ENCODE peak calls at places on chromosome 2, in four cellular contexts. T is sciatic nerve, J is SK-N-SH, I is RCC 7860. R is an unnamed sample.

GRCh38 chr2:129802290-129802689 is 177.2 kb upstream of the RAB6C start:
- DNase-seq in I (no peak), J (no peak), T (no peak), R (no peak)

GRCh38 chr2:102979429-102979828 is 217.6 kb downstream of the TMEM182 start:
- DNase-seq in J (no peak), T (no peak), I (no peak), R (no peak)

GRCh38 chr2:224210495-224211472 is 171.7 kb upstream of the SERPINE2 start:
- DNase-seq in J (peak; percentile 16), T (no peak), I (no peak), R (no peak)

GRCh38 chr2:150296795-150297546 is 190.5 kb downstream of the RND3 start:
- DNase-seq in J (no peak), I (no peak), T (no peak), R (no peak)

GRCh38 chr2:110690345-110690965 is 12.6 kb upstream of the BUB1 start:
- DNase-seq in I (no peak), T (no peak), J (no peak), R (no peak)

GRCh38 chr2:143807192-143807591 is 678.0 kb downstream of the ARHGAP15 start:
- DNase-seq in J (no peak), I (no peak), T (no peak), R (no peak)

GRCh38 chr2:170818294-170819104 is 1.8 kb downstream of the GAD1 start:
- DNase-seq in T (no peak), I (no peak), J (no peak), R (no peak)

GRCh38 chr2:209523778-209524362 is 100.0 kb downstream of the MAP2 start:
- DNase-seq in J (no peak), I (peak; percentile 36), T (no peak), R (peak; percentile 12)

GRCh38 chr2:36192978-36193377 is 162.6 kb upstream of the CRIM1 start:
- DNase-seq in T (no peak), J (no peak), I (no peak), R (no peak)

GRCh38 chr2:129606496-129607270 is 372.8 kb upstream of the RAB6C start:
- DNase-seq in T (no peak), I (no peak), J (peak; percentile 20), R (no peak)

GRCh38 chr2:40315684-40316083 is 136.2 kb downstream of the SLC8A1 start:
- DNase-seq in I (no peak), T (no peak), J (no peak), R (no peak)

GRCh38 chr2:113120861-113121260 is 6.5 kb upstream of the IL1RN start:
- DNase-seq in J (no peak), I (no peak), T (no peak), R (no peak)

GRCh38 chr2:195657634-195658540 is 861 bp downstream of the SLC39A10 start:
- DNase-seq in T (peak; percentile 79), I (peak; percentile 71), J (peak; percentile 61), R (peak; percentile 73)

GRCh38 chr2:206556357-206556949 is 85.8 kb upstream of the FAM237A start:
- DNase-seq in I (peak; percentile 23), T (no peak), J (peak; percentile 36), R (peak; percentile 53)

GRCh38 chr2:135931776-135932438 is 53.5 kb downstream of the DARS1 start:
- DNase-seq in T (no peak), J (no peak), I (no peak), R (no peak)

GRCh38 chr2:238024986-238025385 is 35.8 kb upstream of the SCLY start:
- DNase-seq in T (no peak), I (peak; percentile 24), J (no peak), R (no peak)

GRCh38 chr2:59458862-59459261 is 1094.6 kb downstream of the BCL11A start:
- DNase-seq in I (no peak), T (no peak), J (no peak), R (no peak)

GRCh38 chr2:101264360-101264939 is 11.8 kb downstream of the CNOT11 start:
- DNase-seq in T (no peak), I (no peak), J (no peak), R (no peak)

GRCh38 chr2:101380376-101380775 is 6.9 kb downstream of the CREG2 start:
- DNase-seq in I (peak; percentile 85), J (no peak), T (no peak), R (peak; percentile 83)

GRCh38 chr2:71799013-71799575 is 345.7 kb downstream of the DYSF start:
- DNase-seq in T (no peak), J (no peak), I (no peak), R (no peak)

GRCh38 chr2:238239552-238239871 is 326 bp downstream of the HES6 start:
- DNase-seq in J (no peak), T (no peak), I (peak; percentile 16), R (peak; percentile 34)

GRCh38 chr2:28896906-28897305 is 2.4 kb downstream of the WDR43 start:
- DNase-seq in J (no peak), T (no peak), I (peak; percentile 42), R (peak; percentile 73)

GRCh38 chr2:7196871-7197270 is 279.7 kb downstream of the RNF144A start:
- DNase-seq in J (no peak), T (no peak), I (no peak), R (no peak)

R was measured in ACHN.